ENCODE peak calls at places on chromosomes 6 and 20, in five cellular contexts. One of them, this sample, is unnamed. For H3K9me3, the result is how much of the 10 kb centered on the place peaks cover.

GRCh38 chr20:18986895-18987580 is 173.5 kb downstream of the SCP2D1 start:
- DNase-seq in GM12878: no peak
- DNase-seq in SK-N-SH: no peak
- DNase-seq in IMR-90: no peak
- DNase-seq in K562: no peak
- DNase-seq in this sample: no peak

GRCh38 chr20:25586877-25587276 is 1.5 kb upstream of the NINL start:
- DNase-seq in SK-N-SH: no peak
- DNase-seq in IMR-90: peak
- DNase-seq in K562: no peak
- DNase-seq in GM12878: no peak
- DNase-seq in this sample: peak

GRCh38 chr6:12269100-12269499 is 21.1 kb upstream of the EDN1 start:
- DNase-seq in GM12878: no peak
- DNase-seq in SK-N-SH: no peak
- DNase-seq in K562: no peak
- DNase-seq in IMR-90: no peak
- DNase-seq in this sample: no peak

GRCh38 chr6:13614126-13614925 is 809 bp upstream of the NOL7 start:
- DNase-seq in GM12878: no peak
- DNase-seq in K562: peak
- DNase-seq in IMR-90: no peak
- DNase-seq in SK-N-SH: peak
- DNase-seq in this sample: peak

GRCh38 chr20:58549681-58550542 is 34.7 kb upstream of the APCDD1L start:
- DNase-seq in K562: no peak
- DNase-seq in GM12878: no peak
- DNase-seq in SK-N-SH: no peak
- DNase-seq in IMR-90: no peak
- DNase-seq in this sample: no peak

GRCh38 chr20:23939063-23939462 is 49.5 kb downstream of the GGTLC1 start:
- DNase-seq in K562: no peak
- DNase-seq in GM12878: no peak
- DNase-seq in SK-N-SH: no peak
- DNase-seq in IMR-90: no peak
- DNase-seq in this sample: no peak

GRCh38 chr20:17661121-17661744 is 20.8 kb downstream of the RRBP1 start:
- DNase-seq in SK-N-SH: no peak
- DNase-seq in IMR-90: no peak
- DNase-seq in K562: no peak
- DNase-seq in GM12878: no peak
- DNase-seq in this sample: no peak

GRCh38 chr6:57257911-57258541 is 35.9 kb upstream of the RAB23 start:
- DNase-seq in GM12878: no peak
- DNase-seq in IMR-90: peak
- DNase-seq in SK-N-SH: no peak
- DNase-seq in K562: no peak
- DNase-seq in this sample: no peak

GRCh38 chr20:25084616-25085187 is 2.8 kb upstream of the VSX1 start:
- DNase-seq in IMR-90: no peak
- DNase-seq in K562: no peak
- DNase-seq in SK-N-SH: no peak
- DNase-seq in GM12878: no peak
- DNase-seq in this sample: peak

DNA sequence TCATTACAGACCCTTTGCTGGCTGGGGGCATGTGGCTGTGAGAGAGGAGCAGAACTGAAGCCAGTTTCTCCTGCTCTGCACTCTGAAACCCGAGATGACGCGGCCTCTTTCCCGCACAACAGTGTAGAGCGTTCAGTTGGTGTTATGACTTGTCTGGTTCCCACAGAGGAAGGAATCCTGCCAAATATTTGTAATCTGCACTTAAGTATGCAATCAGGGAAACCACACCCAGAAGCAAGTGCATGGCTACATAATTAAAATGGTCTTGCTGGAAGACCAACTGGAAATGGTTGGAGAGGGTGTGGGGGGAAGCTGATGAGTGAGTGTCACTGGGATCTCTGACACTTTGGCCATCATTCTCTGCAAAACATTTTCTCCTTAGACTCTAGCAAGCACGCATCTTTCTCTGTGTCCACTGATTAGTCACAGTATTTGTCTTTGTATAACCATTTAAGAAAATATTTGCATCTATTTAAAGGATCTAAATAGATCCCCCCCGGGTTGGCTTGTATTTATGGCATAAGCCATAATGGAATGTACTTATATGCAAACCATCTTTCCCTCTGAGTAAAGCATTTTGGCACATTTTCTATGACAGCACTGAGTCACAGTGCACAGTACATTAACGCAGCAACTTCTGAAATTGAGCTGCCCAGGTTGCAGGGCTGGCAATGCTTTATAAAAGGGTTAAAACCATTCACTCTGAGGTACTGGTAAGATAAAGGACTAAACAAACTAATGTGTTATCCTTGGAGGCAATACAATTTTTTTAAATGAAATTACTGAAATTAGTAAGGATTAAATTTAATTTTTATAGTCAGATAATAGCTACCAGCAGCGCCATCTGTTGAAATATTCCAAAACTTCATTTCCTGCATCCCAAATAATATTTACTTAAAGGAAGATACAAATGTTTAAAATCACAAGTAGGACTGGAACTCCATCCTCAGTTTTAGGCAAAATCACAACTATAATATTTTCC is 76.7 kb downstream of the FOXC1 start:
- DNase-seq in SK-N-SH: peak
- DNase-seq in IMR-90: peak
- DNase-seq in K562: no peak
- DNase-seq in GM12878: no peak
- DNase-seq in this sample: no peak
- TF ChIP-seq RCOR1 in SK-N-SH: no peak
- TF ChIP-seq RCOR1 in IMR-90: peak
- TF ChIP-seq RCOR1 in K562: no peak
- TF ChIP-seq RCOR1 in GM12878: no peak
- TF ChIP-seq RCOR1 in this sample: no peak

GRCh38 chr6:121463087-121463486 is 27.6 kb downstream of the GJA1 start:
- DNase-seq in K562: no peak
- DNase-seq in GM12878: no peak
- DNase-seq in SK-N-SH: no peak
- DNase-seq in IMR-90: no peak
- DNase-seq in this sample: no peak
- H3K9me3 ChIP-seq in K562: under half
- H3K9me3 ChIP-seq in GM12878: under half
- H3K9me3 ChIP-seq in SK-N-SH: under half
- H3K9me3 ChIP-seq in IMR-90: under half
- H3K9me3 ChIP-seq in this sample: under half

GRCh38 chr20:45346291-45346718 is 1.9 kb downstream of the SDC4 start:
- DNase-seq in SK-N-SH: no peak
- DNase-seq in GM12878: no peak
- DNase-seq in K562: no peak
- DNase-seq in IMR-90: no peak
- DNase-seq in this sample: no peak

GRCh38 chr20:45343445-45343866 is 4.8 kb downstream of the SDC4 start:
- DNase-seq in SK-N-SH: no peak
- DNase-seq in GM12878: no peak
- DNase-seq in K562: peak
- DNase-seq in IMR-90: no peak
- DNase-seq in this sample: no peak

GRCh38 chr20:45343867-45344721 is 4.1 kb downstream of the SDC4 start:
- DNase-seq in GM12878: no peak
- DNase-seq in SK-N-SH: no peak
- DNase-seq in K562: peak
- DNase-seq in IMR-90: peak
- DNase-seq in this sample: no peak

GRCh38 chr20:45346851-45347250 is 1.4 kb downstream of the SDC4 start:
- DNase-seq in IMR-90: no peak
- DNase-seq in GM12878: no peak
- DNase-seq in K562: no peak
- DNase-seq in SK-N-SH: no peak
- DNase-seq in this sample: no peak

DNA sequence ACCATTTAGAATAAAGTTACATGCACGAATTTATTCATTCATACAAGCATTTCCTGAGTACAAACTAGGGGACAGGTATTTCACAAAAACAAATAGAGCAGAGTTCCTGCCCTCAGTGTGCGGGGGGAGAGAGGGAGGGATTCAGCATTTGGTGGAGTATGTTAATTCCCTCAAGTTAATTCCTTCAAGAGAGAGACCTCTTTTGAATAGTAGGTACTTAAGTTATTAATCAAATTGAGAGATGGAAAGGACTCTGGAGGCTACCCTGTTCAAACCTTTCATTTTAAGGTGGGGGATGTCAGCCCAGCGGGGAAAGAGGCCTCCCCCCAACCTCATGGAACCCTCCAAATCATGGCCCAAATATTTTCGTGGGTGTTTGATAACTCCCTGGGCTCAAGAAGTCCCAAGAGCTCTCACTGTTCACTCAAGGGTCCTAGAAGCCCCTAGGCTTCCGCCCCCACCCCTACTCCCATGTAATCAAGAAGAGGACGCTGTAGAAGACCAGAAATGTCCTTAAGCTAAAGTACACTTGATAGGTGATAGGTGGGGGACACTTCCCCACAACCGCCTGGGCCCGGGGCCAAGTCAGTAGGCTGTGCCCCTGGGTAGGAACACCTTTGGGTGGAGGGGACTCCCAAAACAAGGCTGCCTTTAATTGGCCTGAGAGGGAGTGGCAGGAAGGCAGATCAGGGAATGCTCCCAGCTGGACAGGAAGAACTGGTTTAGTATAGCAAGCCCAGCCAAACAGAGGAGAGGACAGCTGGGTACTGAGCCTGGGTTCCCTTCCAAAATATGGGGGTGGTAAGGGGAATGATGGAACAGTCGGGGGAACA is 2.9 kb downstream of the SDC4 start:
- DNase-seq in SK-N-SH: no peak
- DNase-seq in GM12878: no peak
- DNase-seq in K562: no peak
- DNase-seq in IMR-90: no peak
- DNase-seq in this sample: no peak
- TF ChIP-seq RCOR1 in SK-N-SH: no peak
- TF ChIP-seq RCOR1 in GM12878: no peak
- TF ChIP-seq RCOR1 in K562: no peak
- TF ChIP-seq RCOR1 in IMR-90: no peak
- TF ChIP-seq RCOR1 in this sample: no peak

GRCh38 chr20:16261733-16262277 is 311.4 kb downstream of the KIF16B start:
- DNase-seq in K562: peak
- DNase-seq in IMR-90: no peak
- DNase-seq in GM12878: no peak
- DNase-seq in SK-N-SH: no peak
- DNase-seq in this sample: no peak
- H3K9me3 ChIP-seq in K562: under half
- H3K9me3 ChIP-seq in IMR-90: under half
- H3K9me3 ChIP-seq in GM12878: under half
- H3K9me3 ChIP-seq in SK-N-SH: under half
- H3K9me3 ChIP-seq in this sample: under half

This sample was measured in A549.